ENCODE peak calls at places on chromosomes 2 and 18, in eight cellular contexts. C is HCT116; V is left ventricle myocardium inferior; D is IMR-90; I is naive thymus-derived CD4-positive, alpha-beta T cell; J is cardiac muscle cell; U is body of pancreas; W is prostate gland. L is an unnamed sample.

GRCh38 chr2:65081232-65081685 is 25.0 kb downstream of the CEP68 start:
- DNase-seq in V (no peak), I (no peak), U (no peak), W (no peak), J (peak; percentile 48), C (no peak), D (no peak), L (no peak)

GRCh38 chr2:129698593-129698992 is 280.9 kb upstream of the RAB6C start:
- DNase-seq in I (no peak), V (no peak), U (peak; percentile 40), J (no peak), C (no peak), W (no peak), D (no peak), L (no peak)

GRCh38 chr18:13221821-13222220 is 3.3 kb downstream of the LDLRAD4 start:
- DNase-seq in I (no peak), V (peak; percentile 84), J (no peak), W (peak; percentile 53), U (no peak), C (no peak), D (no peak), L (peak; percentile 26)

GRCh38 chr2:20504174-20504573 is 57.3 kb downstream of the RHOB start:
- DNase-seq in V (no peak), U (no peak), W (no peak), D (no peak), I (no peak), J (no peak), C (no peak), L (no peak)

GRCh38 chr2:230097841-230098240 is 29.1 kb upstream of the SLC16A14 start:
- DNase-seq in J (no peak), U (no peak), V (no peak), D (peak; percentile 16), W (no peak), I (no peak), C (no peak), L (no peak)

GRCh38 chr2:238169021-238169707 is 10.4 kb downstream of the ERFE start:
- DNase-seq in I (no peak), U (peak; percentile 64), V (peak; percentile 18), C (no peak), J (peak; percentile 95), D (peak; percentile 98), W (no peak), L (no peak)

GRCh38 chr2:129877795-129878775 is 101.4 kb upstream of the RAB6C start:
- DNase-seq in C (no peak), J (peak; percentile 75), U (no peak), V (peak; percentile 26), D (peak; percentile 51), I (no peak), W (no peak), L (peak; percentile 8)

GRCh38 chr2:12424820-12425219 is 291.9 kb upstream of the TRIB2 start:
- DNase-seq in W (peak; percentile 8), D (peak; percentile 58), C (no peak), J (peak; percentile 84), V (peak; percentile 46), I (no peak), U (peak; percentile 25), L (no peak)

GRCh38 chr2:190781604-190782198 is 98.9 kb upstream of the GLS start:
- DNase-seq in J (peak; percentile 85), W (peak; percentile 16), C (peak; percentile 53), V (no peak), I (peak; percentile 41), D (peak; percentile 76), U (peak; percentile 59), L (peak; percentile 70)

GRCh38 chr2:162293122-162293781 is 25.2 kb downstream of the IFIH1 start:
- DNase-seq in J (peak; percentile 27), W (no peak), D (peak; percentile 47), C (no peak), I (no peak), U (no peak), V (no peak), L (no peak)

GRCh38 chr2:102021776-102022175 is 30.0 kb downstream of the IL1R2 start:
- DNase-seq in I (no peak), J (peak; percentile 97), C (no peak), W (no peak), U (no peak), V (no peak), D (no peak), L (no peak)

GRCh38 chr18:2657788-2658458 is 2.4 kb downstream of the SMCHD1 start:
- DNase-seq in D (peak; percentile 94), V (no peak), I (peak; percentile 32), C (peak; percentile 45), W (peak; percentile 36), U (no peak), J (peak; percentile 74), L (peak; percentile 94)

GRCh38 chr2:197884252-197884651 is 79.9 kb downstream of the PLCL1 start:
- DNase-seq in J (no peak), V (no peak), D (no peak), I (no peak), W (no peak), U (no peak), C (no peak), L (no peak)

GRCh38 chr2:108271691-108272253 is 16.9 kb upstream of the SULT1C2 start:
- DNase-seq in U (no peak), V (no peak), D (peak; percentile 84), C (no peak), J (peak; percentile 27), W (peak; percentile 39), I (no peak), L (peak; percentile 93)

GRCh38 chr2:157596992-157597681 is 31.5 kb downstream of the ACVR1C start:
- DNase-seq in C (no peak), D (peak; percentile 1), J (peak; percentile 20), I (peak; percentile 37), V (peak; percentile 19), W (no peak), U (peak; percentile 47), L (peak; percentile 24)

GRCh38 chr2:233419626-233420431 is 65.5 kb downstream of the DGKD start:
- DNase-seq in V (no peak), J (peak; percentile 31), C (no peak), I (peak; percentile 70), D (peak; percentile 31), W (no peak), U (no peak), L (no peak)

GRCh38 chr2:122384768-122385333 is 629.4 kb downstream of the TSN start:
- DNase-seq in I (no peak), C (no peak), J (no peak), V (no peak), W (no peak), U (no peak), D (no peak), L (no peak)
- H3K4me1 ChIP-seq in I (no peaks in the 10 kb centered on the region), C (no peaks in the 10 kb centered on the region), J (no peaks in the 10 kb centered on the region), V (no peaks in the 10 kb centered on the region), W (no peaks in the 10 kb centered on the region), U (no peaks in the 10 kb centered on the region), D (no peaks in the 10 kb centered on the region), L (no peaks in the 10 kb centered on the region)

GRCh38 chr2:176132397-176133086 is 3.0 kb downstream of the HOXD8 start:
- DNase-seq in V (no peak), W (no peak), C (no peak), U (no peak), J (no peak), D (peak; percentile 10), I (no peak), L (no peak)
- H3K27me3 ChIP-seq in V (peaks cover 99% of the 10 kb centered on the region), W (no peaks in the 10 kb centered on the region), C (no peaks in the 10 kb centered on the region), U (no peaks in the 10 kb centered on the region), J (peaks cover 100% of the 10 kb centered on the region), D (peaks cover 93% of the 10 kb centered on the region), I (peaks cover 71% of the 10 kb centered on the region), L (peaks cover 41% of the 10 kb centered on the region)

GRCh38 chr2:16291731-16292550 is 351.6 kb downstream of the MYCN start:
- DNase-seq in V (no peak), U (no peak), D (no peak), I (no peak), J (no peak), C (no peak), W (no peak), L (no peak)

GRCh38 chr2:16293398-16293797 is 353.0 kb downstream of the MYCN start:
- DNase-seq in D (no peak), C (no peak), U (no peak), V (no peak), J (no peak), W (no peak), I (no peak), L (no peak)

GRCh38 chr2:16293871-16294270 is 353.5 kb downstream of the MYCN start:
- DNase-seq in D (no peak), I (no peak), C (no peak), J (no peak), U (no peak), W (no peak), V (no peak), L (no peak)

GRCh38 chr2:16290311-16291020 is 350.1 kb downstream of the MYCN start:
- DNase-seq in W (no peak), D (no peak), V (no peak), J (no peak), U (no peak), C (no peak), I (no peak), L (no peak)

GRCh38 chr2:16291226-16291625 is 350.9 kb downstream of the MYCN start:
- DNase-seq in W (no peak), J (no peak), I (no peak), D (no peak), C (no peak), U (no peak), V (no peak), L (no peak)
- H3K4me1 ChIP-seq in W (no peaks in the 10 kb centered on the region), J (peaks cover 3% of the 10 kb centered on the region), I (no peaks in the 10 kb centered on the region), D (no peaks in the 10 kb centered on the region), C (no peaks in the 10 kb centered on the region), U (no peaks in the 10 kb centered on the region), V (no peaks in the 10 kb centered on the region), L (no peaks in the 10 kb centered on the region)

DNA sequence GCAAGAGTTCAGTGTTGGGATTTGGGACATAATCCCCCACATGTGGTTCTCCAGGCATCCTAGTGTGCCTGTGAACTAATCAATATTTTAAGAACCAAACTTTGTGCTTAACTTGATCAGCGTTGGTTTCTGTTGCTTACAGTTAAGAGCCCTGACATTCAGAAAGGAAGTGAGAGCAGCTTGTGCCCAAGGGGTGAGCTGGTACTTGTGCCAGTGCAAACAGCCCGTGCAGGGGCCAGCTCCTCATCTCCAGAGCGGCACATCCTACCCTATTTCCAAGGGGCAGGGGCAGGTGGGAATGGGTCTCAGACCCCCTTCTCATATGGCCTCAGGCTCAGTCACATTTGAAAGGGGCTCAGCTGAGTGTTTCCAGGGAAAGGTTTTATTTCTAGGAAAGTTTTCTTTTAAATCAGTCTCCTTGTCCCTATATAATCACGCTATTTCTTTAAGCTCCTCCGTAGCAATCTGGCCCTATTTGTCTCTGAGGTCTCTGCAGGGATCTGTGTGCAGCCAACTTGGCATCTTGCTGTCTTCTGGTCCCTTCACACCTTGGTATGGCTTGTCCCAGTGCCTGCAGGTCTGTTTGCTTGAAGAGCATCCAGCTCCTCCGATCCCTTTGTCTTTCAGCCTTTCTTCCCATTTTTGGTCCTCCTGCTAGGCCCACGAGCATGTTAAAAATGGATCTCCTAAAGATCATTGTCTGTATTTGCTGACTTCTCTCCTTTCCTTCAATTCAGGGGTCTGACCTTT is 358.9 kb downstream of the HRH4 start:
- DNase-seq in D (no peak), C (no peak), U (no peak), V (no peak), W (no peak), I (no peak), J (no peak), L (no peak)
- H3K27me3 ChIP-seq in D (peaks cover 5% of the 10 kb centered on the region), C (peaks cover 44% of the 10 kb centered on the region), U (no peaks in the 10 kb centered on the region), V (peaks cover 36% of the 10 kb centered on the region), W (no peaks in the 10 kb centered on the region), I (no peaks in the 10 kb centered on the region), J (no peaks in the 10 kb centered on the region), L (no peaks in the 10 kb centered on the region)

L was measured in small intestine.